ENCODE peak calls at places on chromosome 17, in ten cellular contexts. E is ELR; Z is GM04503; G is pancreas; F is stimulated activated CD4-positive, alpha-beta T cell treated with anti-CD3 and anti-CD28 coated beads, Interleukin-15, amount 100 ng/mL, for 1 hour; L is HTR-8/SVneo; J is left colon; W is ELF-1; M is AG10803; S is EH. T is an unnamed sample.

GRCh38 chr17:82566129-82566995 is 46.8 kb downstream of the FOXK2 start:
- DNase-seq in E (no peak), Z (no peak), G (no peak), F (no peak), L (no peak), J (peak; percentile 51), W (no peak), M (no peak), S (no peak), T (no peak)

GRCh38 chr17:49223517-49224197 is 6.9 kb downstream of the PHOSPHO1 start:
- DNase-seq in E (peak; percentile 61), Z (no peak), G (peak; percentile 82), F (peak; percentile 63), L (peak; percentile 86), J (peak; percentile 78), W (peak; percentile 84), M (no peak), S (peak; percentile 45), T (peak; percentile 26)

GRCh38 chr17:17729620-17730249 is 48.5 kb downstream of the RAI1 start:
- DNase-seq in E (peak; percentile 32), Z (no peak), G (no peak), F (no peak), L (peak; percentile 53), J (peak; percentile 54), W (peak; percentile 69), M (no peak), S (no peak), T (no peak)

GRCh38 chr17:42422958-42423712 is at the start of gene CAVIN1:
- DNase-seq in E (peak; percentile 98), Z (peak; percentile 94), G (peak; percentile 88), F (no peak), L (peak; percentile 99), J (peak; percentile 88), W (peak; percentile 91), M (peak; percentile 99), S (peak; percentile 99), T (peak; percentile 97)

GRCh38 chr17:49439673-49440571 is 25.2 kb upstream of the PHB1 start:
- DNase-seq in E (peak; percentile 90), Z (no peak), G (peak; percentile 21), F (no peak), L (no peak), J (no peak), W (no peak), M (peak; percentile 10), S (peak; percentile 12), T (peak; percentile 17)

GRCh38 chr17:45823598-45823997 is 21.1 kb upstream of the SPPL2C start:
- DNase-seq in E (no peak), Z (no peak), G (no peak), F (no peak), L (no peak), J (no peak), W (no peak), M (no peak), S (no peak), T (no peak)

GRCh38 chr17:69773081-69773480 is 301.9 kb upstream of the KCNJ16 start:
- DNase-seq in E (peak; percentile 51), Z (no peak), G (no peak), F (no peak), L (no peak), J (no peak), W (no peak), M (no peak), S (peak; percentile 42), T (no peak)

GRCh38 chr17:27651411-27652345 is 20.7 kb downstream of the LGALS9 start:
- DNase-seq in E (peak; percentile 47), Z (no peak), G (peak; percentile 88), F (peak; percentile 61), L (no peak), J (peak; percentile 78), W (peak; percentile 71), M (peak; percentile 19), S (peak; percentile 56), T (peak; percentile 43)

GRCh38 chr17:19399750-19400450 is 11.1 kb upstream of the RNF112 start:
- DNase-seq in E (no peak), Z (no peak), G (no peak), F (no peak), L (no peak), J (no peak), W (no peak), M (no peak), S (no peak), T (no peak)

GRCh38 chr17:31744541-31744951 is 114.5 kb downstream of the COPRS start:
- DNase-seq in E (no peak), Z (no peak), G (no peak), F (no peak), L (no peak), J (no peak), W (no peak), M (no peak), S (peak; percentile 62), T (no peak)

GRCh38 chr17:77460514-77461046 is 319.8 kb downstream of the SEC14L1 start:
- DNase-seq in E (no peak), Z (no peak), G (no peak), F (no peak), L (no peak), J (no peak), W (peak; percentile 61), M (no peak), S (peak; percentile 25), T (no peak)

GRCh38 chr17:36742267-36743000 is 141.1 kb downstream of the MRM1 start:
- DNase-seq in E (no peak), Z (no peak), G (no peak), F (no peak), L (no peak), J (no peak), W (peak; percentile 63), M (no peak), S (no peak), T (no peak)

GRCh38 chr17:73645050-73645871 is 1.0 kb upstream of the SDK2 start:
- DNase-seq in E (no peak), Z (no peak), G (peak; percentile 71), F (peak; percentile 21), L (no peak), J (peak; percentile 50), W (peak; percentile 75), M (peak; percentile 32), S (peak; percentile 2), T (peak; percentile 41)

T was measured in fibroblast of mammary gland.